ENCODE peak calls at places on chromosomes 1 and 21, in nine cellular contexts. One of them, this sample, is unnamed.
A peak's percentile ranks its signal among the peaks of the same experiment; 100 is the strongest.

GRCh38 chr1:20093940-20094391 is 24.0 kb downstream of the PLA2G5 start:
- DNase-seq in sigmoid colon: peak; percentile 90
- DNase-seq in bronchial epithelial cell: peak; percentile 4
- DNase-seq in suprapubic skin: peak; percentile 91
- DNase-seq in HFF-Myc: no peak
- DNase-seq in endodermal cell: no peak
- DNase-seq in heart left ventricle: peak; percentile 39
- DNase-seq in fibroblast of lung: peak; percentile 30
- DNase-seq in GM12865: no peak
- DNase-seq in this sample: no peak

GRCh38 chr1:71030021-71030420 is 17.6 kb downstream of the PTGER3 start:
- DNase-seq in sigmoid colon: no peak
- DNase-seq in bronchial epithelial cell: no peak
- DNase-seq in suprapubic skin: no peak
- DNase-seq in HFF-Myc: no peak
- DNase-seq in endodermal cell: no peak
- DNase-seq in heart left ventricle: no peak
- DNase-seq in fibroblast of lung: no peak
- DNase-seq in GM12865: no peak
- DNase-seq in this sample: no peak

GRCh38 chr1:20199410-20199809 is 13.1 kb upstream of the PLA2G2C start:
- DNase-seq in sigmoid colon: no peak
- DNase-seq in bronchial epithelial cell: peak; percentile 70
- DNase-seq in suprapubic skin: no peak
- DNase-seq in HFF-Myc: no peak
- DNase-seq in endodermal cell: no peak
- DNase-seq in heart left ventricle: no peak
- DNase-seq in fibroblast of lung: no peak
- DNase-seq in GM12865: no peak
- DNase-seq in this sample: no peak

GRCh38 chr1:47963093-47963492 is 34.1 kb downstream of the TRABD2B start:
- DNase-seq in sigmoid colon: no peak
- DNase-seq in bronchial epithelial cell: no peak
- DNase-seq in suprapubic skin: no peak
- DNase-seq in HFF-Myc: no peak
- DNase-seq in endodermal cell: no peak
- DNase-seq in heart left ventricle: no peak
- DNase-seq in fibroblast of lung: no peak
- DNase-seq in GM12865: no peak
- DNase-seq in this sample: no peak

GRCh38 chr1:225460737-225461532 is 33.1 kb upstream of the LBR start:
- DNase-seq in sigmoid colon: peak; percentile 71
- DNase-seq in bronchial epithelial cell: peak; percentile 45
- DNase-seq in suprapubic skin: no peak
- DNase-seq in HFF-Myc: no peak
- DNase-seq in endodermal cell: no peak
- DNase-seq in heart left ventricle: no peak
- DNase-seq in fibroblast of lung: no peak
- DNase-seq in GM12865: no peak
- DNase-seq in this sample: no peak

GRCh38 chr21:43934116-43934515 is 69.1 kb downstream of the AGPAT3 start:
- DNase-seq in sigmoid colon: no peak
- DNase-seq in bronchial epithelial cell: no peak
- DNase-seq in suprapubic skin: no peak
- DNase-seq in HFF-Myc: no peak
- DNase-seq in endodermal cell: no peak
- DNase-seq in heart left ventricle: no peak
- DNase-seq in fibroblast of lung: no peak
- DNase-seq in GM12865: no peak
- DNase-seq in this sample: no peak

GRCh38 chr1:235486321-235486720 is 17.9 kb downstream of the B3GALNT2 start:
- DNase-seq in sigmoid colon: no peak
- DNase-seq in bronchial epithelial cell: peak; percentile 8
- DNase-seq in suprapubic skin: no peak
- DNase-seq in HFF-Myc: no peak
- DNase-seq in endodermal cell: no peak
- DNase-seq in heart left ventricle: no peak
- DNase-seq in fibroblast of lung: no peak
- DNase-seq in GM12865: no peak
- DNase-seq in this sample: no peak

GRCh38 chr1:218778731-218779130 is 394.9 kb upstream of the LYPLAL1 start:
- DNase-seq in sigmoid colon: no peak
- DNase-seq in bronchial epithelial cell: no peak
- DNase-seq in suprapubic skin: no peak
- DNase-seq in HFF-Myc: no peak
- DNase-seq in endodermal cell: no peak
- DNase-seq in heart left ventricle: no peak
- DNase-seq in fibroblast of lung: no peak
- DNase-seq in GM12865: no peak
- DNase-seq in this sample: no peak

GRCh38 chr1:207844374-207844773 is 66.6 kb downstream of the CD34 start:
- DNase-seq in sigmoid colon: no peak
- DNase-seq in bronchial epithelial cell: no peak
- DNase-seq in suprapubic skin: no peak
- DNase-seq in HFF-Myc: no peak
- DNase-seq in endodermal cell: no peak
- DNase-seq in heart left ventricle: no peak
- DNase-seq in fibroblast of lung: peak; percentile 57
- DNase-seq in GM12865: no peak
- DNase-seq in this sample: no peak

GRCh38 chr1:199918196-199918789 is 109.2 kb upstream of the NR5A2 start:
- DNase-seq in sigmoid colon: no peak
- DNase-seq in bronchial epithelial cell: no peak
- DNase-seq in suprapubic skin: no peak
- DNase-seq in HFF-Myc: no peak
- DNase-seq in endodermal cell: no peak
- DNase-seq in heart left ventricle: no peak
- DNase-seq in fibroblast of lung: no peak
- DNase-seq in GM12865: no peak
- DNase-seq in this sample: no peak

GRCh38 chr1:228015276-228016180 is 8.7 kb downstream of the WNT3A start:
- DNase-seq in sigmoid colon: no peak
- DNase-seq in bronchial epithelial cell: peak; percentile 57
- DNase-seq in suprapubic skin: peak; percentile 62
- DNase-seq in HFF-Myc: no peak
- DNase-seq in endodermal cell: peak; percentile 37
- DNase-seq in heart left ventricle: no peak
- DNase-seq in fibroblast of lung: no peak
- DNase-seq in GM12865: no peak
- DNase-seq in this sample: peak; percentile 8

GRCh38 chr1:168826269-168826668 is 97.3 kb upstream of the DPT start:
- DNase-seq in sigmoid colon: no peak
- DNase-seq in bronchial epithelial cell: no peak
- DNase-seq in suprapubic skin: no peak
- DNase-seq in HFF-Myc: no peak
- DNase-seq in endodermal cell: no peak
- DNase-seq in heart left ventricle: no peak
- DNase-seq in fibroblast of lung: no peak
- DNase-seq in GM12865: no peak
- DNase-seq in this sample: no peak

GRCh38 chr1:27957655-27958054 is 2.1 kb upstream of the XKR8 start:
- DNase-seq in sigmoid colon: no peak
- DNase-seq in bronchial epithelial cell: no peak
- DNase-seq in suprapubic skin: no peak
- DNase-seq in HFF-Myc: no peak
- DNase-seq in endodermal cell: no peak
- DNase-seq in heart left ventricle: no peak
- DNase-seq in fibroblast of lung: no peak
- DNase-seq in GM12865: no peak
- DNase-seq in this sample: no peak

GRCh38 chr1:113205980-113206766 is 133.2 kb downstream of the LRIG2 start:
- DNase-seq in sigmoid colon: no peak
- DNase-seq in bronchial epithelial cell: no peak
- DNase-seq in suprapubic skin: no peak
- DNase-seq in HFF-Myc: no peak
- DNase-seq in endodermal cell: no peak
- DNase-seq in heart left ventricle: no peak
- DNase-seq in fibroblast of lung: no peak
- DNase-seq in GM12865: no peak
- DNase-seq in this sample: no peak

GRCh38 chr1:190250368-190250767 is 227.3 kb downstream of the BRINP3 start:
- DNase-seq in sigmoid colon: no peak
- DNase-seq in bronchial epithelial cell: no peak
- DNase-seq in suprapubic skin: no peak
- DNase-seq in HFF-Myc: no peak
- DNase-seq in endodermal cell: no peak
- DNase-seq in heart left ventricle: no peak
- DNase-seq in fibroblast of lung: no peak
- DNase-seq in GM12865: no peak
- DNase-seq in this sample: no peak

GRCh38 chr1:155171836-155172731 is 1.0 kb downstream of the KRTCAP2 start:
- DNase-seq in sigmoid colon: no peak
- DNase-seq in bronchial epithelial cell: no peak
- DNase-seq in suprapubic skin: peak; percentile 23
- DNase-seq in HFF-Myc: no peak
- DNase-seq in endodermal cell: peak; percentile 8
- DNase-seq in heart left ventricle: no peak
- DNase-seq in fibroblast of lung: no peak
- DNase-seq in GM12865: no peak
- DNase-seq in this sample: no peak

GRCh38 chr1:201389066-201389465 is 10.1 kb downstream of the LAD1 start:
- DNase-seq in sigmoid colon: no peak
- DNase-seq in bronchial epithelial cell: no peak
- DNase-seq in suprapubic skin: no peak
- DNase-seq in HFF-Myc: no peak
- DNase-seq in endodermal cell: no peak
- DNase-seq in heart left ventricle: no peak
- DNase-seq in fibroblast of lung: no peak
- DNase-seq in GM12865: no peak
- DNase-seq in this sample: no peak

GRCh38 chr1:2495026-2495425 is 18.9 kb downstream of the PLCH2 start:
- DNase-seq in sigmoid colon: no peak
- DNase-seq in bronchial epithelial cell: no peak
- DNase-seq in suprapubic skin: no peak
- DNase-seq in HFF-Myc: no peak
- DNase-seq in endodermal cell: no peak
- DNase-seq in heart left ventricle: no peak
- DNase-seq in fibroblast of lung: no peak
- DNase-seq in GM12865: no peak
- DNase-seq in this sample: no peak

GRCh38 chr1:2495546-2495945 is 19.5 kb downstream of the PLCH2 start:
- DNase-seq in sigmoid colon: no peak
- DNase-seq in bronchial epithelial cell: no peak
- DNase-seq in suprapubic skin: no peak
- DNase-seq in HFF-Myc: no peak
- DNase-seq in endodermal cell: no peak
- DNase-seq in heart left ventricle: no peak
- DNase-seq in fibroblast of lung: no peak
- DNase-seq in GM12865: no peak
- DNase-seq in this sample: no peak

GRCh38 chr1:2497891-2498290 is 21.8 kb downstream of the PLCH2 start:
- DNase-seq in sigmoid colon: no peak
- DNase-seq in bronchial epithelial cell: no peak
- DNase-seq in suprapubic skin: no peak
- DNase-seq in HFF-Myc: no peak
- DNase-seq in endodermal cell: no peak
- DNase-seq in heart left ventricle: no peak
- DNase-seq in fibroblast of lung: no peak
- DNase-seq in GM12865: no peak
- DNase-seq in this sample: no peak

GRCh38 chr1:2496746-2497145 is 20.7 kb downstream of the PLCH2 start:
- DNase-seq in sigmoid colon: no peak
- DNase-seq in bronchial epithelial cell: no peak
- DNase-seq in suprapubic skin: no peak
- DNase-seq in HFF-Myc: no peak
- DNase-seq in endodermal cell: no peak
- DNase-seq in heart left ventricle: no peak
- DNase-seq in fibroblast of lung: no peak
- DNase-seq in GM12865: no peak
- DNase-seq in this sample: no peak

DNA sequence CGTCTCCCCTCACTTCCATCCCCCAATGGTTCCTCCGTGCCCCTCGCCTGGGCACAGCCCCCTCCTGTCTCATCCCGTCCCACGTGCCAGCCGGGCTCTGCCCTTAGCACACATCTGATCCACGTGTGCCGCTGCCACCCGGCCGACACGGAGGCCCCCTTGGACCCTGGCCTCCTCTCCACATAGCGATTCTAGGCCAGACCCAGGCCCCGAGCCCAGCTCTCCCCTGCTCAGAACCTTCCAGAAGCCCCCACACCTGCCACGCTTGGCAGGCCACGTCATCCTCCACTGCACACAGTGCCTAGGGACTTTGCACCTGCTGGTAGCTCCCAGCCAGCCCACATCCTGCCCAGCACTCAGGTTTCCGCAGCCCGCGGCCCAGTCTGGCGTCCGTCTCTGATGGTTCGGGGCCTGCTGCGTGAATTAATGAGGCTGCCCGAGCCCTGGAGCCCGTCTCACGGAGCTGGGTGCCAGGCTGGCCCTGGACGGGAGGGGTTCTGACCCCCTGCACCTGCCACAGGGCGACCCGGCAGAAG is 20.1 kb downstream of the PLCH2 start:
- DNase-seq in sigmoid colon: no peak
- DNase-seq in bronchial epithelial cell: no peak
- DNase-seq in suprapubic skin: no peak
- DNase-seq in HFF-Myc: no peak
- DNase-seq in endodermal cell: no peak
- DNase-seq in heart left ventricle: no peak
- DNase-seq in fibroblast of lung: no peak
- DNase-seq in GM12865: peak; percentile 59
- DNase-seq in this sample: no peak
- H3K4me3 ChIP-seq in sigmoid colon: no peak overlapping the region
- H3K4me3 ChIP-seq in bronchial epithelial cell: no peak overlapping the region
- H3K4me3 ChIP-seq in suprapubic skin: no peak overlapping the region
- H3K4me3 ChIP-seq in HFF-Myc: no peak overlapping the region
- H3K4me3 ChIP-seq in endodermal cell: no peak overlapping the region
- H3K4me3 ChIP-seq in heart left ventricle: no peak overlapping the region
- H3K4me3 ChIP-seq in fibroblast of lung: no peak overlapping the region
- H3K4me3 ChIP-seq in GM12865: no peak overlapping the region
- H3K4me3 ChIP-seq in this sample: no peak overlapping the region

GRCh38 chr1:177687544-177687943 is 282.3 kb downstream of the SEC16B start:
- DNase-seq in sigmoid colon: no peak
- DNase-seq in bronchial epithelial cell: no peak
- DNase-seq in suprapubic skin: no peak
- DNase-seq in HFF-Myc: no peak
- DNase-seq in endodermal cell: no peak
- DNase-seq in heart left ventricle: no peak
- DNase-seq in fibroblast of lung: no peak
- DNase-seq in GM12865: no peak
- DNase-seq in this sample: no peak
- TF ChIP-seq CTCF in sigmoid colon: no peak
- TF ChIP-seq CTCF in bronchial epithelial cell: no peak
- TF ChIP-seq CTCF in suprapubic skin: no peak
- TF ChIP-seq CTCF in HFF-Myc: no peak
- TF ChIP-seq CTCF in endodermal cell: no peak
- TF ChIP-seq CTCF in heart left ventricle: no peak
- TF ChIP-seq CTCF in fibroblast of lung: no peak
- TF ChIP-seq CTCF in GM12865: no peak
- TF ChIP-seq CTCF in this sample: no peak

GRCh38 chr1:41517039-41517438 is 32.6 kb upstream of the EDN2 start:
- DNase-seq in sigmoid colon: no peak
- DNase-seq in bronchial epithelial cell: no peak
- DNase-seq in suprapubic skin: no peak
- DNase-seq in HFF-Myc: no peak
- DNase-seq in endodermal cell: no peak
- DNase-seq in heart left ventricle: no peak
- DNase-seq in fibroblast of lung: no peak
- DNase-seq in GM12865: no peak
- DNase-seq in this sample: no peak
- H3K4me3 ChIP-seq in sigmoid colon: peak overlapping the region; percentile 54
- H3K4me3 ChIP-seq in bronchial epithelial cell: no peak overlapping the region
- H3K4me3 ChIP-seq in suprapubic skin: no peak overlapping the region
- H3K4me3 ChIP-seq in HFF-Myc: no peak overlapping the region
- H3K4me3 ChIP-seq in endodermal cell: no peak overlapping the region
- H3K4me3 ChIP-seq in heart left ventricle: peak overlapping the region; percentile 58
- H3K4me3 ChIP-seq in fibroblast of lung: no peak overlapping the region
- H3K4me3 ChIP-seq in GM12865: no peak overlapping the region
- H3K4me3 ChIP-seq in this sample: no peak overlapping the region

GRCh38 chr1:21659099-21659923 is 9.8 kb downstream of the RAP1GAP start:
- DNase-seq in sigmoid colon: peak; percentile 77
- DNase-seq in bronchial epithelial cell: peak; percentile 21
- DNase-seq in suprapubic skin: peak; percentile 90
- DNase-seq in HFF-Myc: no peak
- DNase-seq in endodermal cell: peak; percentile 97
- DNase-seq in heart left ventricle: peak; percentile 75
- DNase-seq in fibroblast of lung: peak; percentile 41
- DNase-seq in GM12865: peak; percentile 66
- DNase-seq in this sample: no peak
- TF ChIP-seq CTCF in sigmoid colon: peak; percentile 82
- TF ChIP-seq CTCF in bronchial epithelial cell: peak; percentile 88
- TF ChIP-seq CTCF in suprapubic skin: peak; percentile 98
- TF ChIP-seq CTCF in HFF-Myc: peak; percentile 80
- TF ChIP-seq CTCF in endodermal cell: peak; percentile 96
- TF ChIP-seq CTCF in heart left ventricle: peak; percentile 96
- TF ChIP-seq CTCF in fibroblast of lung: peak; percentile 65
- TF ChIP-seq CTCF in GM12865: peak; percentile 86
- TF ChIP-seq CTCF in this sample: peak; percentile 92